ENCODE peak calls at places on chromosome 9, in eight cellular contexts. K, B, N, U, L, F, Y and T are unnamed samples.

GRCh38 chr9:111728617-111729366 is 65.9 kb downstream of the SHOC1 start:
- DNase-seq in K (peak; percentile 29), B (no peak), N (no peak), U (peak; percentile 89), L (no peak), F (no peak), Y (no peak), T (no peak)

GRCh38 chr9:37903581-37903830 is 421 bp downstream of the SLC25A51 start:
- DNase-seq in K (no peak), B (peak; percentile 23), N (peak; percentile 37), U (peak; percentile 68), L (no peak), F (no peak), Y (no peak), T (peak; percentile 9)

GRCh38 chr9:114653556-114654159 is 3.9 kb downstream of the TEX53 start:
- DNase-seq in K (peak; percentile 84), B (peak; percentile 57), N (peak; percentile 66), U (peak; percentile 83), L (peak; percentile 76), F (peak; percentile 88), Y (peak; percentile 86), T (peak; percentile 32)

GRCh38 chr9:21777701-21778100 is 24.7 kb upstream of the MTAP start:
- DNase-seq in K (no peak), B (no peak), N (no peak), U (peak; percentile 91), L (no peak), F (no peak), Y (no peak), T (no peak)

GRCh38 chr9:116154334-116154975 is 864 bp downstream of the PAPPA start:
- DNase-seq in K (peak; percentile 46), B (no peak), N (peak; percentile 58), U (peak; percentile 55), L (no peak), F (peak; percentile 57), Y (no peak), T (no peak)

GRCh38 chr9:35746583-35746982 is 2.4 kb downstream of the GBA2 start:
- DNase-seq in K (peak; percentile 17), B (no peak), N (no peak), U (peak; percentile 40), L (no peak), F (no peak), Y (no peak), T (no peak)

GRCh38 chr9:17862081-17862480 is 283.2 kb downstream of the SH3GL2 start:
- DNase-seq in K (no peak), B (no peak), N (no peak), U (no peak), L (no peak), F (no peak), Y (no peak), T (no peak)

GRCh38 chr9:122562134-122562760 is 9.3 kb downstream of the OR1N2 start:
- DNase-seq in K (no peak), B (no peak), N (no peak), U (no peak), L (no peak), F (no peak), Y (no peak), T (no peak)

GRCh38 chr9:76904661-76905457 is 1.1 kb downstream of the PRUNE2 start:
- DNase-seq in K (no peak), B (peak; percentile 26), N (no peak), U (peak; percentile 28), L (peak; percentile 33), F (peak; percentile 77), Y (peak; percentile 67), T (no peak)

GRCh38 chr9:35490155-35490909 is 421 bp downstream of the RUSC2 start:
- DNase-seq in K (no peak), B (no peak), N (no peak), U (peak; percentile 34), L (peak; percentile 49), F (peak; percentile 57), Y (peak; percentile 12), T (no peak)

GRCh38 chr9:114462791-114463190 is 42.5 kb downstream of the WHRN start:
- DNase-seq in K (no peak), B (no peak), N (no peak), U (peak; percentile 19), L (no peak), F (no peak), Y (no peak), T (no peak)

GRCh38 chr9:74500584-74500924 is 3.4 kb downstream of the RORB start:
- DNase-seq in K (no peak), B (no peak), N (no peak), U (no peak), L (no peak), F (no peak), Y (no peak), T (no peak)

GRCh38 chr9:116421006-116421538 is 266.0 kb upstream of the TRIM32 start:
- DNase-seq in K (peak; percentile 69), B (no peak), N (no peak), U (peak; percentile 84), L (no peak), F (no peak), Y (no peak), T (peak; percentile 8)

GRCh38 chr9:86827893-86828292 is 119.4 kb downstream of the GAS1 start:
- DNase-seq in K (no peak), B (no peak), N (no peak), U (no peak), L (no peak), F (no peak), Y (no peak), T (no peak)

GRCh38 chr9:71814805-71815204 is 46.5 kb upstream of the CEMIP2 start:
- DNase-seq in K (peak; percentile 41), B (no peak), N (no peak), U (peak; percentile 8), L (no peak), F (no peak), Y (no peak), T (no peak)

GRCh38 chr9:29068461-29068860 is 1495.2 kb upstream of the C9orf72 start:
- DNase-seq in K (no peak), B (no peak), N (no peak), U (no peak), L (no peak), F (peak; percentile 7), Y (no peak), T (no peak)

GRCh38 chr9:109641079-109641659 is 138.8 kb upstream of the PALM2AKAP2 start:
- DNase-seq in K (no peak), B (no peak), N (no peak), U (peak; percentile 24), L (peak; percentile 35), F (no peak), Y (peak; percentile 34), T (no peak)

GRCh38 chr9:131804826-131805225 is 65.0 kb upstream of the RAPGEF1 start:
- DNase-seq in K (no peak), B (peak; percentile 57), N (no peak), U (no peak), L (no peak), F (peak; percentile 72), Y (no peak), T (no peak)

GRCh38 chr9:72996106-72996505 is 43.3 kb upstream of the ALDH1A1 start:
- DNase-seq in K (no peak), B (no peak), N (no peak), U (peak; percentile 65), L (no peak), F (no peak), Y (no peak), T (no peak)

GRCh38 chr9:116274293-116274692 is 120.7 kb downstream of the PAPPA start:
- DNase-seq in K (peak; percentile 84), B (no peak), N (no peak), U (no peak), L (no peak), F (no peak), Y (no peak), T (no peak)

GRCh38 chr9:98637381-98637780 is 71.4 kb downstream of the GABBR2 start:
- DNase-seq in K (no peak), B (no peak), N (no peak), U (no peak), L (no peak), F (no peak), Y (no peak), T (no peak)

GRCh38 chr9:116286287-116286686 is 132.7 kb downstream of the PAPPA start:
- DNase-seq in K (no peak), B (peak; percentile 80), N (no peak), U (peak; percentile 33), L (no peak), F (peak; percentile 98), Y (no peak), T (no peak)

GRCh38 chr9:137053944-137054931 is at the start of gene ENTPD2:
- DNase-seq in K (no peak), B (peak; percentile 31), N (peak; percentile 86), U (no peak), L (no peak), F (peak; percentile 68), Y (no peak), T (no peak)

GRCh38 chr9:81455417-81455816 is 233.9 kb downstream of the TLE1 start:
- DNase-seq in K (no peak), B (no peak), N (no peak), U (peak; percentile 54), L (no peak), F (peak; percentile 46), Y (no peak), T (no peak)

GRCh38 chr9:7192266-7192665 is 434.5 kb downstream of the KDM4C start:
- DNase-seq in K (no peak), B (no peak), N (no peak), U (no peak), L (no peak), F (no peak), Y (no peak), T (no peak)

GRCh38 chr9:110954822-110955291 is 83.4 kb downstream of the LPAR1 start:
- DNase-seq in K (no peak), B (no peak), N (no peak), U (no peak), L (no peak), F (no peak), Y (no peak), T (no peak)

GRCh38 chr9:6944896-6945295 is 187.1 kb downstream of the KDM4C start:
- DNase-seq in K (no peak), B (no peak), N (no peak), U (peak; percentile 47), L (no peak), F (no peak), Y (no peak), T (no peak)

GRCh38 chr9:128523199-128523925 is 18.8 kb downstream of the GLE1 start:
- DNase-seq in K (peak; percentile 69), B (no peak), N (no peak), U (peak; percentile 72), L (peak; percentile 19), F (peak; percentile 18), Y (peak; percentile 47), T (no peak)

GRCh38 chr9:37554318-37554717 is 21.9 kb downstream of the FBXO10 start:
- DNase-seq in K (no peak), B (no peak), N (no peak), U (no peak), L (no peak), F (no peak), Y (no peak), T (no peak)

GRCh38 chr9:123637940-123638634 is 282.1 kb downstream of the CRB2 start:
- DNase-seq in K (no peak), B (no peak), N (no peak), U (no peak), L (no peak), F (peak; percentile 35), Y (no peak), T (peak; percentile 12)

GRCh38 chr9:127154003-127154389 is 31.6 kb upstream of the ANGPTL2 start:
- DNase-seq in K (no peak), B (no peak), N (no peak), U (no peak), L (no peak), F (no peak), Y (no peak), T (no peak)

GRCh38 chr9:133991211-133991921 is 758 bp downstream of the VAV2 start:
- DNase-seq in K (no peak), B (no peak), N (no peak), U (peak; percentile 50), L (no peak), F (peak; percentile 56), Y (no peak), T (no peak)

GRCh38 chr9:121640076-121640475 is 11.4 kb upstream of the DAB2IP start:
- DNase-seq in K (peak; percentile 46), B (no peak), N (peak; percentile 82), U (peak; percentile 61), L (peak; percentile 33), F (peak; percentile 23), Y (peak; percentile 53), T (no peak)

GRCh38 chr9:129198737-129199435 is 20.8 kb upstream of the IER5L start:
- DNase-seq in K (no peak), B (no peak), N (no peak), U (no peak), L (no peak), F (no peak), Y (no peak), T (no peak)